ENCODE peak calls at places on chromosomes 12 and 14, in ten cellular contexts. X is fibroblast of mammary gland; O is fibroblast of villous mesenchyme; I is AG10803; C is neural progenitor cell; B is CD8-positive, alpha-beta T cell; P is choroid plexus epithelial cell; F is hepatocyte; K is coronary artery; D is HFF-Myc. W is an unnamed sample.

GRCh38 chr14:105389976-105390848 is 8.1 kb upstream of the TEX22 start:
- DNase-seq in X (no peak), O (no peak), I (no peak), C (no peak), B (no peak), P (no peak), F (no peak), K (no peak), D (no peak), W (no peak)

GRCh38 chr12:112160611-112161010 is 35.3 kb downstream of the TRAFD1 start:
- DNase-seq in X (no peak), O (no peak), I (no peak), C (no peak), B (no peak), P (no peak), F (no peak), K (no peak), D (no peak), W (no peak)

GRCh38 chr12:79692249-79692619 is 1.5 kb upstream of the PAWR start:
- DNase-seq in X (no peak), O (no peak), I (no peak), C (no peak), B (no peak), P (no peak), F (no peak), K (no peak), D (no peak), W (no peak)

GRCh38 chr14:32513571-32514009 is 184.5 kb downstream of the AKAP6 start:
- DNase-seq in X (peak), O (peak), I (peak), C (no peak), B (no peak), P (peak), F (no peak), K (no peak), D (no peak), W (peak)

GRCh38 chr12:56104815-56105476 is 587 bp downstream of the PA2G4 start:
- DNase-seq in X (peak), O (peak), I (peak), C (no peak), B (no peak), P (peak), F (peak), K (no peak), D (no peak), W (peak)

GRCh38 chr12:93773122-93773871 is 96.1 kb downstream of the CRADD start:
- DNase-seq in X (peak), O (peak), I (peak), C (no peak), B (peak), P (peak), F (no peak), K (no peak), D (no peak), W (peak)

GRCh38 chr12:76611533-76611932 is 52.0 kb upstream of the OSBPL8 start:
- DNase-seq in X (peak), O (peak), I (peak), C (no peak), B (no peak), P (peak), F (no peak), K (no peak), D (peak), W (peak)

GRCh38 chr12:2244013-2244861 is 191.4 kb downstream of the CACNA1C start:
- DNase-seq in X (peak), O (peak), I (peak), C (peak), B (no peak), P (peak), F (peak), K (no peak), D (no peak), W (peak)

GRCh38 chr14:103104654-103105511 is 10.4 kb downstream of the EXOC3L4 start:
- DNase-seq in X (peak), O (peak), I (peak), C (peak), B (peak), P (peak), F (peak), K (no peak), D (no peak), W (peak)

GRCh38 chr12:115461401-115461800 is 777.4 kb upstream of the TBX3 start:
- DNase-seq in X (no peak), O (no peak), I (no peak), C (no peak), B (no peak), P (no peak), F (no peak), K (no peak), D (no peak), W (no peak)

GRCh38 chr12:115455268-115455681 is 771.3 kb upstream of the TBX3 start:
- DNase-seq in X (no peak), O (peak), I (no peak), C (no peak), B (no peak), P (no peak), F (peak), K (no peak), D (no peak), W (peak)

GRCh38 chr12:115452751-115453281 is 768.8 kb upstream of the TBX3 start:
- DNase-seq in X (no peak), O (no peak), I (no peak), C (peak), B (no peak), P (no peak), F (peak), K (no peak), D (no peak), W (no peak)

GRCh38 chr12:115457798-115458197 is 773.8 kb upstream of the TBX3 start:
- DNase-seq in X (no peak), O (no peak), I (no peak), C (no peak), B (no peak), P (no peak), F (no peak), K (no peak), D (no peak), W (no peak)

DNA sequence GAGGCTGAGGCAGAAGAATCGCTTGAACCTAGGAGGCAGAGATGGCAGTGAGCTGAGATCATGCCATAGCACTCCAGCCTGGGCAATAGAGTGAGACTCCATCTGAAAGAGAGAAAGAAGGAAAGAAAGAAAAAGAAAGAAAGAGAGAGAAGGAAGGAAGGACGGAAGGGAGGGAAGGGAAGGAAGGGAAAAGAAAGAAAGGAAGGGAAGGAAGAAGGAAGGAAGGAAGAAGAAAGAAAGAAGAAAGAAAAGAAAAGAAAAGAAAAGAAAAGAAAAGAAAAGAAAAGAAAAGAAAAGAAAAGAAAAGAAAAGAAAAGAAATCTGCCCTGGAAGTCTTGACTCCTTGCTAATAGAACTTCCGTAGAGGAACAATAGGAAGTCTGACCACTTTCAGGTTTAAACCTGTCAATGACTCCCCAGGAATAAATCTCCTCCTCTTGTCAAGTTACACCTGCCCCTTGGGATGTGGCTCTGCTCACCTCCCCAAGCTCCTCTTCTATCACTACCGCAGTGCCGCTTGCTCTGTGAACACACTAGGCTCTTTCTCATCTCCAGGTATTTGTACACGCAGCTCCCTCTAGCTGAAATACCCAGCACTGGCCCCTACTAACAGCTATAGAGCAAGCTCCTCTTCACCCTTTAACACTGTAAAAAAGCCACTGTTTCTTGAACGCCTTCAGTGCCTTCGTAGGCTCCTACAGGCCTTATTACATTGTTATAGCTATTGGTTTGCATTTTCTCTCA is 773.1 kb upstream of the TBX3 start:
- DNase-seq in X (no peak), O (no peak), I (no peak), C (peak), B (no peak), P (peak), F (peak), K (no peak), D (no peak), W (peak)
- TF ChIP-seq CTCF in X (no peak), O (no peak), I (no peak), C (peak), B (no peak), P (peak), F (peak), K (no peak), D (no peak), W (peak)

DNA sequence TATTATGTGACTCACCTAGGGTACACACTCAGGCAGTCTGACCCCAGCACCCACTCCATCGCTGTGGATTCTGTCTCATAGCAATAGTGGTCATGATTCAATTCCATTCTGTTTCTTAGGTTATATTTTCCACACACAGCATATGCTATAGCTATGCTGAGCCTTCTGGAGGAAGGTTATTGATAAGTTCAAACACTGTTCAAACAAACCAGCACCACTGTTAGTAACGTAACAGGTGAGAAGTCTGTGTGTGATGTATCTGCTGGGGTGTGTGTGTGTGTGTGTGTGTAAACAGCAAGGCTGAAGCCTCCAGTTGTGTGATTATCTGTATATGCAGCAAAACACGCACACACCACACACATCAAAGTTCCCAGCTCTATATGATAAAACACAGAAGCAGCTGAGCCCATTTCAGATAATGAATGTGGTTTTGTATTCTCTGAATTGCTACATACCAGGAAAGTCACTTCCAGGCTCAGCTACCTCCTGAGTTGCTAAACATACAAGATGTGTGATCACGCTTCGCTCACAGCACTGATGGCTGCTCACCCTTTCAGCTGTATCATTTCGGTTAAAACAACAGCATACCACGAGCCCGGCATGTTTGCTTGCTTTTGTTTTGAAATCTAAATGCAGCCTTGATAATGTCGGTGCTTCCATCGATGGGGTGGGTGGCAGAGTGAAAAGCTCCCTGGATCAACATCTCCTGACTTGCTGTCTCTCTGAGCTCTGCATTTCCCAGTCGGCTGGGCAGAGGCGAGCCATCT is 6.8 kb upstream of the SYNE3 start:
- DNase-seq in X (no peak), O (peak), I (peak), C (no peak), B (no peak), P (peak), F (no peak), K (no peak), D (no peak), W (peak)
- H3K4me3 ChIP-seq in X (no peak), O (peak), I (no peak), C (no peak), B (peak), P (peak), F (no peak), K (peak), D (no peak), W (no peak)

DNA sequence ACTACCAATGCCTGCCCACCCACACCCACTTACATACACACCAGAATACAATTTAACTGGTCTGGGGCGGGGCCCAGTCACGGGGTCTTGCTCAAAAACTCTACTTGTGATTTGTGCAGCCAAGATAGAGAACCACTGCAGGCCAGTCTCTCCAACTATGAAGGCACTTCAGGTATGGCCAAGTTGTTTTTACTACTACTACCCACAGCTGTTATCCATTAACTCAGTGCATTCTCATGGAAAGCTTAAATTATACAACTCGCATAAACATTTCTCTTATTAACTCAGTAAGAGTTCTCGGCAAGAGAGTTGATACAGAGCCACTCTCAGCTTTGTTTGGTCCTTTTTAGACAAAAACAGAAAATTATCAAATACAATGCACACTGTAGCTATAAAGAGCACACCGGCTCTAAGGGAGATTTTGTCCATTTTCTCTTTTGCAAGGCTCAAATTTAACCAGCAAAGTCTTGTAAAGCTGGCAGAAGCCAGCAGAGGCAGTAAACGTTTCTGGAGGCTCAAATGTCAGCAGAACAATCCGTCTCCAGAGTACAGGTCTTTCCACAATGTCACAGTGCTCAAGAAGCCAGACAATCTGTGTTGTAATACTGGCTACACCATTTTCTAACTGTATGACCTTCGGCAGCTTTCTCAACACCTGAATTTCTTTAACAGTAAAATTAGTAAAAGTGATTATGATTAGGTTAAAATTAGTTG is 85.9 kb downstream of the PTGER2 start:
- DNase-seq in X (peak), O (peak), I (peak), C (peak), B (no peak), P (peak), F (peak), K (no peak), D (no peak), W (no peak)
- TF ChIP-seq CTCF in X (peak), O (peak), I (peak), C (no peak), B (no peak), P (peak), F (peak), K (no peak), D (peak), W (no peak)

GRCh38 chr14:22520786-22521185 is 68.2 kb downstream of the DAD1 start:
- DNase-seq in X (no peak), O (no peak), I (no peak), C (no peak), B (no peak), P (no peak), F (no peak), K (no peak), D (no peak), W (peak)
- H3K4me3 ChIP-seq in X (no peak), O (no peak), I (no peak), C (no peak), B (peak), P (no peak), F (no peak), K (no peak), D (no peak), W (peak)

GRCh38 chr14:53663709-53664108 is 292.9 kb downstream of the BMP4 start:
- DNase-seq in X (peak), O (peak), I (peak), C (peak), B (no peak), P (peak), F (peak), K (no peak), D (no peak), W (peak)
- TF ChIP-seq CTCF in X (peak), O (peak), I (peak), C (peak), B (no peak), P (peak), F (peak), K (no peak), D (peak), W (peak)

DNA sequence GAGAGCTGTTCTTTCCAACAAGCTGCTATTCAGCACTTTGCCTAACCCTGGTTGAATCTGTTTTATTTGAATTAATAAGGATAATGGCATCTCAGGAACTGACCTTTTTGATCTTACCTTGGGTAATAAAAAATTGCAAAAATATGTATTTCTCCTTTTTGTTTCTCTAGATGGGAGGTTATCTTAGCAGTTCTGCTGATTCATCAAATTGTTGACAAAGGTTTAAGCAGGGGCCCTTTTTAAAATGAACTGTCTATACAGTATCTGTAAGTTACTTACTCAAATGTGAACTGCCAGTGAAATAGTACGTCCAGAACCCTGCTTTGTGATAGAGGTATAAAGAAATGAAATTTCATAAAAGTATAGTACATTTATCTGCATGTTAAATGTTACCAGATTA is 684 bp downstream of the TSHR start:
- DNase-seq in X (no peak), O (no peak), I (no peak), C (no peak), B (no peak), P (no peak), F (no peak), K (no peak), D (no peak), W (no peak)
- H3K4me3 ChIP-seq in X (no peak), O (no peak), I (no peak), C (no peak), B (no peak), P (no peak), F (no peak), K (no peak), D (no peak), W (no peak)

GRCh38 chr12:51264297-51264696 is 5.9 kb downstream of the SMAGP start:
- DNase-seq in X (no peak), O (no peak), I (no peak), C (no peak), B (no peak), P (no peak), F (no peak), K (no peak), D (no peak), W (no peak)
- TF ChIP-seq CTCF in X (no peak), O (no peak), I (no peak), C (no peak), B (no peak), P (no peak), F (no peak), K (no peak), D (no peak), W (no peak)

GRCh38 chr12:63521706-63522105 is 146.6 kb downstream of the DPY19L2 start:
- DNase-seq in X (no peak), O (no peak), I (no peak), C (no peak), B (no peak), P (no peak), F (no peak), K (no peak), D (no peak), W (no peak)
- H3K4me3 ChIP-seq in X (no peak), O (no peak), I (no peak), C (no peak), B (no peak), P (no peak), F (no peak), K (no peak), D (no peak), W (no peak)